ENCODE peak calls at places on chromosomes 5 and 9, in five cellular contexts. One of them, this sample, is unnamed.

GRCh38 chr5:102718819-102719218 is 36.3 kb upstream of the PAM start:
- DNase-seq in tibial nerve: no peak
- DNase-seq in lower leg skin: no peak
- DNase-seq in SJCRH30: no peak
- DNase-seq in bronchial epithelial cell: peak; percentile 72
- DNase-seq in this sample: peak; percentile 78

GRCh38 chr9:35341585-35341984 is 148.3 kb upstream of the RUSC2 start:
- DNase-seq in lower leg skin: peak; percentile 47
- DNase-seq in tibial nerve: peak; percentile 22
- DNase-seq in SJCRH30: no peak
- DNase-seq in bronchial epithelial cell: peak; percentile 52
- DNase-seq in this sample: no peak

GRCh38 chr5:90434116-90434714 is 24.7 kb upstream of the CETN3 start:
- DNase-seq in SJCRH30: peak; percentile 73
- DNase-seq in lower leg skin: no peak
- DNase-seq in tibial nerve: peak; percentile 20
- DNase-seq in bronchial epithelial cell: peak; percentile 30
- DNase-seq in this sample: peak; percentile 3

GRCh38 chr5:169757016-169757415 is 119.9 kb downstream of the DOCK2 start:
- DNase-seq in SJCRH30: no peak
- DNase-seq in bronchial epithelial cell: no peak
- DNase-seq in tibial nerve: no peak
- DNase-seq in lower leg skin: no peak
- DNase-seq in this sample: no peak

GRCh38 chr9:104725014-104725413 is 22.5 kb upstream of the NIPSNAP3A start:
- DNase-seq in bronchial epithelial cell: no peak
- DNase-seq in lower leg skin: no peak
- DNase-seq in tibial nerve: no peak
- DNase-seq in SJCRH30: peak; percentile 63
- DNase-seq in this sample: no peak

GRCh38 chr5:112822456-112822855 is 38.6 kb upstream of the SRP19 start:
- DNase-seq in SJCRH30: no peak
- DNase-seq in bronchial epithelial cell: no peak
- DNase-seq in tibial nerve: no peak
- DNase-seq in lower leg skin: no peak
- DNase-seq in this sample: no peak

GRCh38 chr5:82314964-82315728 is 37.0 kb upstream of the RPS23 start:
- DNase-seq in SJCRH30: peak; percentile 44
- DNase-seq in lower leg skin: no peak
- DNase-seq in tibial nerve: no peak
- DNase-seq in bronchial epithelial cell: peak; percentile 64
- DNase-seq in this sample: no peak

GRCh38 chr5:179762079-179762780 is 29.6 kb downstream of the MAML1 start:
- DNase-seq in bronchial epithelial cell: no peak
- DNase-seq in SJCRH30: peak; percentile 38
- DNase-seq in tibial nerve: no peak
- DNase-seq in lower leg skin: no peak
- DNase-seq in this sample: peak; percentile 6

GRCh38 chr5:72702881-72703434 is 113.5 kb upstream of the TNPO1 start:
- DNase-seq in bronchial epithelial cell: no peak
- DNase-seq in lower leg skin: no peak
- DNase-seq in tibial nerve: no peak
- DNase-seq in SJCRH30: peak; percentile 48
- DNase-seq in this sample: no peak

GRCh38 chr5:93809430-93809829 is 68.0 kb upstream of the POU5F2 start:
- DNase-seq in SJCRH30: no peak
- DNase-seq in bronchial epithelial cell: peak; percentile 5
- DNase-seq in lower leg skin: no peak
- DNase-seq in tibial nerve: no peak
- DNase-seq in this sample: no peak

GRCh38 chr9:133205996-133206931 is 2.8 kb downstream of the OBP2B start:
- DNase-seq in lower leg skin: no peak
- DNase-seq in SJCRH30: no peak
- DNase-seq in tibial nerve: no peak
- DNase-seq in bronchial epithelial cell: no peak
- DNase-seq in this sample: no peak

GRCh38 chr9:98978231-98978681 is 34.5 kb downstream of the COL15A1 start:
- DNase-seq in bronchial epithelial cell: no peak
- DNase-seq in lower leg skin: no peak
- DNase-seq in tibial nerve: no peak
- DNase-seq in SJCRH30: peak; percentile 66
- DNase-seq in this sample: no peak

GRCh38 chr9:103837940-103838339 is 256.2 kb upstream of the SMC2 start:
- DNase-seq in tibial nerve: no peak
- DNase-seq in lower leg skin: no peak
- DNase-seq in SJCRH30: no peak
- DNase-seq in bronchial epithelial cell: no peak
- DNase-seq in this sample: no peak

GRCh38 chr9:88736136-88736637 is 201.2 kb downstream of the NXNL2 start:
- DNase-seq in bronchial epithelial cell: no peak
- DNase-seq in lower leg skin: no peak
- DNase-seq in SJCRH30: no peak
- DNase-seq in tibial nerve: no peak
- DNase-seq in this sample: no peak

GRCh38 chr9:79257215-79257614 is 314.6 kb upstream of the TLE4 start:
- DNase-seq in bronchial epithelial cell: no peak
- DNase-seq in SJCRH30: peak; percentile 75
- DNase-seq in tibial nerve: no peak
- DNase-seq in lower leg skin: no peak
- DNase-seq in this sample: no peak

GRCh38 chr5:143842920-143843319 is 31.0 kb downstream of the HMHB1 start:
- DNase-seq in bronchial epithelial cell: peak; percentile 16
- DNase-seq in SJCRH30: no peak
- DNase-seq in lower leg skin: no peak
- DNase-seq in tibial nerve: no peak
- DNase-seq in this sample: peak; percentile 10

GRCh38 chr5:66814146-66814991 is 218.2 kb downstream of the MAST4 start:
- DNase-seq in bronchial epithelial cell: peak; percentile 67
- DNase-seq in tibial nerve: peak; percentile 59
- DNase-seq in SJCRH30: peak; percentile 65
- DNase-seq in lower leg skin: no peak
- DNase-seq in this sample: peak; percentile 66

GRCh38 chr9:107487521-107488399 is 1.8 kb downstream of the KLF4 start:
- DNase-seq in tibial nerve: peak; percentile 36
- DNase-seq in SJCRH30: no peak
- DNase-seq in lower leg skin: peak; percentile 52
- DNase-seq in bronchial epithelial cell: no peak
- DNase-seq in this sample: no peak

GRCh38 chr5:1836176-1836890 is 35.1 kb downstream of the NDUFS6 start:
- DNase-seq in bronchial epithelial cell: no peak
- DNase-seq in lower leg skin: no peak
- DNase-seq in tibial nerve: no peak
- DNase-seq in SJCRH30: peak; percentile 12
- DNase-seq in this sample: no peak

GRCh38 chr5:43085453-43085852 is 35.3 kb upstream of the ZNF131 start:
- DNase-seq in lower leg skin: no peak
- DNase-seq in tibial nerve: no peak
- DNase-seq in SJCRH30: no peak
- DNase-seq in bronchial epithelial cell: no peak
- DNase-seq in this sample: no peak

GRCh38 chr5:83277154-83277553 is 194.4 kb upstream of the VCAN start:
- DNase-seq in lower leg skin: peak; percentile 15
- DNase-seq in SJCRH30: no peak
- DNase-seq in tibial nerve: no peak
- DNase-seq in bronchial epithelial cell: no peak
- DNase-seq in this sample: no peak

GRCh38 chr5:134112726-134113571 is 1.5 kb upstream of the TCF7 start:
- DNase-seq in SJCRH30: no peak
- DNase-seq in tibial nerve: no peak
- DNase-seq in lower leg skin: no peak
- DNase-seq in bronchial epithelial cell: no peak
- DNase-seq in this sample: no peak
- H3K4me3 ChIP-seq in SJCRH30: no peak overlapping the region
- H3K4me3 ChIP-seq in tibial nerve: no peak overlapping the region
- H3K4me3 ChIP-seq in lower leg skin: no peak overlapping the region
- H3K4me3 ChIP-seq in bronchial epithelial cell: no peak overlapping the region
- H3K4me3 ChIP-seq in this sample: no peak overlapping the region

GRCh38 chr5:160260881-160261815 is 31.8 kb downstream of the FABP6 start:
- DNase-seq in lower leg skin: no peak
- DNase-seq in SJCRH30: no peak
- DNase-seq in bronchial epithelial cell: peak; percentile 72
- DNase-seq in tibial nerve: no peak
- DNase-seq in this sample: no peak

GRCh38 chr5:160262665-160263064 is 33.4 kb downstream of the FABP6 start:
- DNase-seq in tibial nerve: no peak
- DNase-seq in SJCRH30: peak; percentile 38
- DNase-seq in bronchial epithelial cell: no peak
- DNase-seq in lower leg skin: no peak
- DNase-seq in this sample: no peak

GRCh38 chr5:160266044-160266718 is 36.9 kb downstream of the FABP6 start:
- DNase-seq in SJCRH30: no peak
- DNase-seq in tibial nerve: no peak
- DNase-seq in bronchial epithelial cell: no peak
- DNase-seq in lower leg skin: no peak
- DNase-seq in this sample: no peak

GRCh38 chr5:160262151-160262550 is 32.8 kb downstream of the FABP6 start:
- DNase-seq in tibial nerve: no peak
- DNase-seq in SJCRH30: peak; percentile 52
- DNase-seq in lower leg skin: no peak
- DNase-seq in bronchial epithelial cell: no peak
- DNase-seq in this sample: no peak

DNA sequence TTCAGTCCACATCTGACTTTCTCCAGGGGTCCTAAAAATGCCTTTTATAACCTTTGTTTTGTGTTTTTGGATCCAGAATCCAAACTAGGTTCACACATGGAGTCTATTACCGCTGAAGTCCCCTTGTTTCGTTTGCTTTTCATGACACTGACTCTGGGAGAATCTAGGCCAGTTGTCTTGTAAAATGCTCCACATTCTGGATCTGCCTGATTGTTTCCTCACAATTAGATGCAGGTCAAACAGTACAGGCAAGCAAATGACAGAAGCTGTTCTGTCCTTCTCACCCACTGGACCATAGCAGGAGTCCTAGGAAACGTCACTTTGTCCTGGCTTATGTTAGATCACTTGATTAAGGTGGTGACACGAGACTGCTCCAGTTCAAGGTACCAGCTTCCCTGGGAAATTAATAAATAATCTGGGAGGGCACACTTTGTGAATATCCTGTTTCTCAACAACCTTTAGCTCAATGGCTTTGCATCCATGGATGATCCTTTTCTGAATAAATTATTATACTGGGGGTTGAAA is 34.1 kb downstream of the FABP6 start:
- DNase-seq in SJCRH30: no peak
- DNase-seq in tibial nerve: no peak
- DNase-seq in bronchial epithelial cell: no peak
- DNase-seq in lower leg skin: no peak
- DNase-seq in this sample: no peak
- H3K4me3 ChIP-seq in SJCRH30: no peak overlapping the region
- H3K4me3 ChIP-seq in tibial nerve: no peak overlapping the region
- H3K4me3 ChIP-seq in bronchial epithelial cell: no peak overlapping the region
- H3K4me3 ChIP-seq in lower leg skin: no peak overlapping the region
- H3K4me3 ChIP-seq in this sample: no peak overlapping the region

GRCh38 chr5:80227979-80228596 is 27.8 kb downstream of the SERINC5 start:
- DNase-seq in bronchial epithelial cell: no peak
- DNase-seq in SJCRH30: no peak
- DNase-seq in lower leg skin: no peak
- DNase-seq in tibial nerve: no peak
- DNase-seq in this sample: no peak
- H3K4me3 ChIP-seq in bronchial epithelial cell: no peak overlapping the region
- H3K4me3 ChIP-seq in SJCRH30: no peak overlapping the region
- H3K4me3 ChIP-seq in lower leg skin: no peak overlapping the region
- H3K4me3 ChIP-seq in tibial nerve: no peak overlapping the region
- H3K4me3 ChIP-seq in this sample: no peak overlapping the region

GRCh38 chr5:147451125-147451524 is 58.7 kb downstream of the DPYSL3 start:
- DNase-seq in tibial nerve: no peak
- DNase-seq in bronchial epithelial cell: no peak
- DNase-seq in lower leg skin: no peak
- DNase-seq in SJCRH30: no peak
- DNase-seq in this sample: no peak
- H3K4me3 ChIP-seq in tibial nerve: no peak overlapping the region
- H3K4me3 ChIP-seq in bronchial epithelial cell: no peak overlapping the region
- H3K4me3 ChIP-seq in lower leg skin: no peak overlapping the region
- H3K4me3 ChIP-seq in SJCRH30: no peak overlapping the region
- H3K4me3 ChIP-seq in this sample: no peak overlapping the region

GRCh38 chr9:129414377-129415021 is 206.4 kb downstream of the C9orf50 start:
- DNase-seq in bronchial epithelial cell: no peak
- DNase-seq in SJCRH30: peak; percentile 62
- DNase-seq in lower leg skin: peak; percentile 58
- DNase-seq in tibial nerve: peak; percentile 51
- DNase-seq in this sample: peak; percentile 7
- H3K4me3 ChIP-seq in bronchial epithelial cell: peak overlapping the region; percentile 63
- H3K4me3 ChIP-seq in SJCRH30: peak overlapping the region; percentile 73
- H3K4me3 ChIP-seq in lower leg skin: no peak overlapping the region
- H3K4me3 ChIP-seq in tibial nerve: peak overlapping the region; percentile 84
- H3K4me3 ChIP-seq in this sample: peak overlapping the region; percentile 59

GRCh38 chr9:72909428-72909827 is 43.4 kb downstream of the ALDH1A1 start:
- DNase-seq in SJCRH30: no peak
- DNase-seq in tibial nerve: no peak
- DNase-seq in bronchial epithelial cell: no peak
- DNase-seq in lower leg skin: no peak
- DNase-seq in this sample: no peak

GRCh38 chr9:72906810-72907209 is 46.0 kb downstream of the ALDH1A1 start:
- DNase-seq in lower leg skin: no peak
- DNase-seq in SJCRH30: no peak
- DNase-seq in bronchial epithelial cell: no peak
- DNase-seq in tibial nerve: no peak
- DNase-seq in this sample: no peak

GRCh38 chr9:72904267-72905093 is 48.4 kb downstream of the ALDH1A1 start:
- DNase-seq in bronchial epithelial cell: no peak
- DNase-seq in SJCRH30: no peak
- DNase-seq in tibial nerve: no peak
- DNase-seq in lower leg skin: no peak
- DNase-seq in this sample: no peak

GRCh38 chr9:72905514-72906480 is 47.1 kb downstream of the ALDH1A1 start:
- DNase-seq in tibial nerve: no peak
- DNase-seq in SJCRH30: no peak
- DNase-seq in bronchial epithelial cell: no peak
- DNase-seq in lower leg skin: no peak
- DNase-seq in this sample: no peak

GRCh38 chr9:72907421-72907820 is 45.4 kb downstream of the ALDH1A1 start:
- DNase-seq in SJCRH30: no peak
- DNase-seq in tibial nerve: no peak
- DNase-seq in lower leg skin: no peak
- DNase-seq in bronchial epithelial cell: no peak
- DNase-seq in this sample: no peak
- H3K4me3 ChIP-seq in SJCRH30: no peak overlapping the region
- H3K4me3 ChIP-seq in tibial nerve: no peak overlapping the region
- H3K4me3 ChIP-seq in lower leg skin: no peak overlapping the region
- H3K4me3 ChIP-seq in bronchial epithelial cell: no peak overlapping the region
- H3K4me3 ChIP-seq in this sample: no peak overlapping the region